ENCODE peak calls at places on chromosomes 5 and 9, in six cellular contexts. I is ELF-1; H is stimulated activated CD4-positive, alpha-beta T cell treated with anti-CD3 and anti-CD28 coated beads, Interleukin-12 subunit alpha, Interleukin-12 subunit beta, amount 100 ng/mL, for 4 hours; D is CD4-positive, alpha-beta T cell; Y is D341Med; N is activated gamma-delta T cell treated with Interleukin-2 at 50 U/mL for 16 hours. E is an unnamed sample.

GRCh38 chr9:126482361-126483044 is 131.2 kb upstream of the LMX1B start:
- DNase-seq in N (no peak), H (no peak), I (peak; percentile 79), D (no peak), Y (no peak), E (no peak)

GRCh38 chr5:57772512-57772911 is 289.9 kb upstream of the ACTBL2 start:
- DNase-seq in H (no peak), I (no peak), D (no peak), Y (no peak), N (no peak), E (no peak)

GRCh38 chr9:34381323-34381722 is 4.6 kb upstream of the MYORG start:
- DNase-seq in Y (no peak), H (no peak), N (no peak), I (no peak), D (no peak), E (no peak)

GRCh38 chr9:112581469-112582176 is 95.0 kb downstream of the KIAA1958 start:
- DNase-seq in N (no peak), D (no peak), I (no peak), Y (no peak), H (no peak), E (no peak)

GRCh38 chr9:124216474-124217176 is 41.1 kb upstream of the NEK6 start:
- DNase-seq in I (no peak), N (peak; percentile 59), Y (no peak), H (peak; percentile 46), D (no peak), E (peak; percentile 72)

GRCh38 chr9:121636411-121636865 is 15.0 kb upstream of the DAB2IP start:
- DNase-seq in Y (no peak), I (peak; percentile 54), N (no peak), D (no peak), H (no peak), E (no peak)

GRCh38 chr5:145768863-145769262 is 66.3 kb downstream of the PRELID2 start:
- DNase-seq in N (no peak), I (no peak), H (no peak), D (no peak), Y (no peak), E (no peak)

GRCh38 chr5:176469293-176469692 is 21.1 kb downstream of the FAF2 start:
- DNase-seq in D (no peak), H (no peak), N (no peak), Y (no peak), I (no peak), E (no peak)

GRCh38 chr5:7849531-7850240 is 1.2 kb downstream of the CFAP90 start:
- DNase-seq in N (no peak), Y (peak; percentile 60), I (peak; percentile 79), H (no peak), D (peak; percentile 4), E (no peak)

GRCh38 chr5:89147026-89147425 is 264.0 kb upstream of the MEF2C start:
- DNase-seq in N (no peak), D (no peak), I (no peak), H (no peak), Y (no peak), E (no peak)

GRCh38 chr5:107985144-107985543 is 314.4 kb upstream of the EFNA5 start:
- DNase-seq in Y (no peak), D (no peak), N (no peak), I (no peak), H (no peak), E (no peak)

GRCh38 chr5:71865202-71865601 is 146.1 kb downstream of the CARTPT start:
- DNase-seq in D (no peak), Y (no peak), I (no peak), H (no peak), N (no peak), E (no peak)

GRCh38 chr9:115278241-115279035 is 160.5 kb upstream of the TNC start:
- DNase-seq in D (no peak), N (no peak), Y (no peak), H (no peak), I (peak; percentile 63), E (no peak)

GRCh38 chr5:15234366-15234765 is 265.6 kb upstream of the FBXL7 start:
- DNase-seq in I (peak; percentile 1), H (no peak), N (no peak), Y (no peak), D (no peak), E (no peak)

GRCh38 chr5:15376088-15376487 is 123.9 kb upstream of the FBXL7 start:
- DNase-seq in I (no peak), D (no peak), H (no peak), Y (no peak), N (no peak), E (no peak)

GRCh38 chr9:98935064-98935463 is 8.6 kb upstream of the COL15A1 start:
- DNase-seq in H (no peak), I (no peak), Y (no peak), N (no peak), D (no peak), E (no peak)

GRCh38 chr5:16784088-16784487 is 152.0 kb downstream of the MYO10 start:
- DNase-seq in D (no peak), I (no peak), Y (no peak), N (no peak), H (no peak), E (no peak)

GRCh38 chr9:116156621-116157314 is 3.2 kb downstream of the PAPPA start:
- DNase-seq in D (no peak), I (peak; percentile 81), Y (peak; percentile 32), N (no peak), H (no peak), E (no peak)

GRCh38 chr5:124613273-124613953 is 133.0 kb downstream of the ZNF608 start:
- DNase-seq in Y (no peak), D (no peak), I (no peak), H (no peak), N (no peak), E (no peak)

GRCh38 chr9:35540315-35540714 is 50.4 kb downstream of the RUSC2 start:
- DNase-seq in N (no peak), H (no peak), Y (peak; percentile 2), I (no peak), D (no peak), E (no peak)

GRCh38 chr5:175728885-175729828 is 71.3 kb downstream of the HRH2 start:
- DNase-seq in H (no peak), N (no peak), Y (peak; percentile 41), I (peak; percentile 78), D (no peak), E (no peak)

GRCh38 chr5:76104027-76104426 is 20.8 kb downstream of the SV2C start:
- DNase-seq in H (no peak), Y (no peak), D (no peak), I (peak; percentile 57), N (no peak), E (peak; percentile 32)

GRCh38 chr5:118834710-118835109 is 153.6 kb downstream of the DTWD2 start:
- DNase-seq in H (no peak), D (no peak), Y (no peak), I (no peak), N (no peak), E (no peak)

GRCh38 chr5:180816608-180817534 is 14.3 kb upstream of the MGAT1 start:
- DNase-seq in N (no peak), H (no peak), D (no peak), Y (no peak), I (no peak), E (no peak)

GRCh38 chr5:15495026-15495425 is 5.0 kb upstream of the FBXL7 start:
- DNase-seq in I (no peak), Y (no peak), N (no peak), D (no peak), H (no peak), E (no peak)

GRCh38 chr9:108759835-108760234 is 96.0 kb downstream of the ACTL7B start:
- DNase-seq in I (no peak), Y (no peak), H (no peak), N (no peak), D (no peak), E (no peak)

GRCh38 chr5:142281012-142281374 is 43.8 kb downstream of the SPRY4 start:
- DNase-seq in H (no peak), I (no peak), N (no peak), Y (no peak), D (no peak), E (no peak)

GRCh38 chr5:84688566-84688965 is 303.9 kb upstream of the EDIL3 start:
- DNase-seq in N (no peak), I (no peak), Y (no peak), H (no peak), D (no peak), E (no peak)

GRCh38 chr5:97094579-97095317 is 47.7 kb downstream of the LIX1 start:
- DNase-seq in D (no peak), N (no peak), I (no peak), H (no peak), Y (no peak), E (no peak)

GRCh38 chr9:96447406-96447805 is 2.6 kb upstream of the HABP4 start:
- DNase-seq in Y (no peak), H (no peak), I (no peak), D (no peak), N (no peak), E (no peak)

GRCh38 chr5:27875148-27875547 is 836.8 kb upstream of the CDH9 start:
- DNase-seq in I (no peak), D (no peak), H (no peak), Y (no peak), N (no peak), E (no peak)

GRCh38 chr9:81410201-81410600 is 279.1 kb downstream of the TLE1 start:
- DNase-seq in H (no peak), I (no peak), Y (peak; percentile 20), D (no peak), N (no peak), E (no peak)

GRCh38 chr5:33311893-33312292 is 128.9 kb upstream of the TARS1 start:
- DNase-seq in N (no peak), D (no peak), H (no peak), Y (no peak), I (no peak), E (no peak)